ENCODE peak calls at places on chromosomes 3 and 15, in nine cellular contexts. One of them, this sample, is unnamed.

GRCh38 chr15:101001796-101002195 is 82.6 kb downstream of the LRRK1 start:
- DNase-seq in stimulated activated CD4-positive, alpha-beta T cell treated with anti-CD3 and anti-CD28 coated beads, Interleukin-4, amount 100 ng/mL, for 24 hours: no peak
- DNase-seq in NCI-H1694 treated with DMSO at 0.1 percent for 48 hours: no peak
- DNase-seq in smooth muscle cell of the brain vasculature: no peak
- DNase-seq in astrocyte of the spinal cord: no peak
- DNase-seq in heart left ventricle: no peak
- DNase-seq in HCEC 1CT: no peak
- DNase-seq in RPMI8226: no peak
- DNase-seq in CD8-positive, alpha-beta T cell: no peak
- DNase-seq in this sample: no peak

GRCh38 chr3:42665050-42665878 is 11.8 kb downstream of the ZBTB47 start:
- DNase-seq in heart left ventricle: no peak
- DNase-seq in stimulated activated CD4-positive, alpha-beta T cell treated with anti-CD3 and anti-CD28 coated beads, Interleukin-4, amount 100 ng/mL, for 24 hours: no peak
- DNase-seq in HCEC 1CT: no peak
- DNase-seq in RPMI8226: no peak
- DNase-seq in NCI-H1694 treated with DMSO at 0.1 percent for 48 hours: no peak
- DNase-seq in astrocyte of the spinal cord: no peak
- DNase-seq in CD8-positive, alpha-beta T cell: no peak
- DNase-seq in smooth muscle cell of the brain vasculature: no peak
- DNase-seq in this sample: no peak

GRCh38 chr3:98602078-98602678 is 8.8 kb upstream of the CPOX start:
- DNase-seq in stimulated activated CD4-positive, alpha-beta T cell treated with anti-CD3 and anti-CD28 coated beads, Interleukin-4, amount 100 ng/mL, for 24 hours: peak; percentile 22
- DNase-seq in RPMI8226: peak; percentile 71
- DNase-seq in CD8-positive, alpha-beta T cell: no peak
- DNase-seq in heart left ventricle: no peak
- DNase-seq in HCEC 1CT: peak; percentile 79
- DNase-seq in astrocyte of the spinal cord: peak; percentile 76
- DNase-seq in smooth muscle cell of the brain vasculature: no peak
- DNase-seq in NCI-H1694 treated with DMSO at 0.1 percent for 48 hours: peak; percentile 81
- DNase-seq in this sample: peak; percentile 76

GRCh38 chr3:40237892-40238571 is 71.5 kb upstream of the EIF1B start:
- DNase-seq in stimulated activated CD4-positive, alpha-beta T cell treated with anti-CD3 and anti-CD28 coated beads, Interleukin-4, amount 100 ng/mL, for 24 hours: no peak
- DNase-seq in CD8-positive, alpha-beta T cell: no peak
- DNase-seq in smooth muscle cell of the brain vasculature: no peak
- DNase-seq in HCEC 1CT: peak; percentile 6
- DNase-seq in RPMI8226: no peak
- DNase-seq in astrocyte of the spinal cord: no peak
- DNase-seq in heart left ventricle: peak; percentile 51
- DNase-seq in NCI-H1694 treated with DMSO at 0.1 percent for 48 hours: no peak
- DNase-seq in this sample: peak; percentile 2

GRCh38 chr3:126551839-126552687 is 6.7 kb downstream of the C3orf22 start:
- DNase-seq in astrocyte of the spinal cord: no peak
- DNase-seq in smooth muscle cell of the brain vasculature: no peak
- DNase-seq in RPMI8226: no peak
- DNase-seq in heart left ventricle: no peak
- DNase-seq in NCI-H1694 treated with DMSO at 0.1 percent for 48 hours: no peak
- DNase-seq in HCEC 1CT: no peak
- DNase-seq in CD8-positive, alpha-beta T cell: no peak
- DNase-seq in stimulated activated CD4-positive, alpha-beta T cell treated with anti-CD3 and anti-CD28 coated beads, Interleukin-4, amount 100 ng/mL, for 24 hours: peak; percentile 1
- DNase-seq in this sample: no peak

GRCh38 chr3:22263042-22263441 is 512.0 kb upstream of the ZNF385D start:
- DNase-seq in stimulated activated CD4-positive, alpha-beta T cell treated with anti-CD3 and anti-CD28 coated beads, Interleukin-4, amount 100 ng/mL, for 24 hours: no peak
- DNase-seq in HCEC 1CT: no peak
- DNase-seq in astrocyte of the spinal cord: peak; percentile 52
- DNase-seq in RPMI8226: no peak
- DNase-seq in heart left ventricle: no peak
- DNase-seq in NCI-H1694 treated with DMSO at 0.1 percent for 48 hours: no peak
- DNase-seq in smooth muscle cell of the brain vasculature: no peak
- DNase-seq in CD8-positive, alpha-beta T cell: no peak
- DNase-seq in this sample: peak; percentile 19

GRCh38 chr3:74847093-74847492 is 232.6 kb upstream of the CNTN3 start:
- DNase-seq in RPMI8226: no peak
- DNase-seq in stimulated activated CD4-positive, alpha-beta T cell treated with anti-CD3 and anti-CD28 coated beads, Interleukin-4, amount 100 ng/mL, for 24 hours: no peak
- DNase-seq in heart left ventricle: no peak
- DNase-seq in HCEC 1CT: no peak
- DNase-seq in smooth muscle cell of the brain vasculature: no peak
- DNase-seq in astrocyte of the spinal cord: no peak
- DNase-seq in CD8-positive, alpha-beta T cell: no peak
- DNase-seq in NCI-H1694 treated with DMSO at 0.1 percent for 48 hours: no peak
- DNase-seq in this sample: no peak

GRCh38 chr15:96325579-96326331 is 4.7 kb upstream of the NR2F2 start:
- DNase-seq in CD8-positive, alpha-beta T cell: no peak
- DNase-seq in stimulated activated CD4-positive, alpha-beta T cell treated with anti-CD3 and anti-CD28 coated beads, Interleukin-4, amount 100 ng/mL, for 24 hours: no peak
- DNase-seq in astrocyte of the spinal cord: peak; percentile 77
- DNase-seq in RPMI8226: no peak
- DNase-seq in heart left ventricle: no peak
- DNase-seq in HCEC 1CT: peak; percentile 57
- DNase-seq in NCI-H1694 treated with DMSO at 0.1 percent for 48 hours: no peak
- DNase-seq in smooth muscle cell of the brain vasculature: no peak
- DNase-seq in this sample: peak; percentile 70

GRCh38 chr15:75720297-75720696 is 7.6 kb upstream of the CSPG4 start:
- DNase-seq in NCI-H1694 treated with DMSO at 0.1 percent for 48 hours: no peak
- DNase-seq in heart left ventricle: no peak
- DNase-seq in smooth muscle cell of the brain vasculature: no peak
- DNase-seq in RPMI8226: no peak
- DNase-seq in stimulated activated CD4-positive, alpha-beta T cell treated with anti-CD3 and anti-CD28 coated beads, Interleukin-4, amount 100 ng/mL, for 24 hours: no peak
- DNase-seq in CD8-positive, alpha-beta T cell: no peak
- DNase-seq in HCEC 1CT: no peak
- DNase-seq in astrocyte of the spinal cord: no peak
- DNase-seq in this sample: no peak

GRCh38 chr3:39383190-39383912 is at the start of gene SLC25A38:
- DNase-seq in RPMI8226: peak; percentile 92
- DNase-seq in HCEC 1CT: peak; percentile 85
- DNase-seq in CD8-positive, alpha-beta T cell: peak; percentile 67
- DNase-seq in astrocyte of the spinal cord: peak; percentile 91
- DNase-seq in heart left ventricle: peak; percentile 82
- DNase-seq in NCI-H1694 treated with DMSO at 0.1 percent for 48 hours: no peak
- DNase-seq in smooth muscle cell of the brain vasculature: peak; percentile 63
- DNase-seq in stimulated activated CD4-positive, alpha-beta T cell treated with anti-CD3 and anti-CD28 coated beads, Interleukin-4, amount 100 ng/mL, for 24 hours: peak; percentile 84
- DNase-seq in this sample: peak; percentile 85

GRCh38 chr15:51190424-51191068 is 95.8 kb upstream of the TNFAIP8L3 start:
- DNase-seq in CD8-positive, alpha-beta T cell: no peak
- DNase-seq in smooth muscle cell of the brain vasculature: no peak
- DNase-seq in HCEC 1CT: no peak
- DNase-seq in astrocyte of the spinal cord: no peak
- DNase-seq in stimulated activated CD4-positive, alpha-beta T cell treated with anti-CD3 and anti-CD28 coated beads, Interleukin-4, amount 100 ng/mL, for 24 hours: no peak
- DNase-seq in heart left ventricle: peak; percentile 62
- DNase-seq in NCI-H1694 treated with DMSO at 0.1 percent for 48 hours: no peak
- DNase-seq in RPMI8226: no peak
- DNase-seq in this sample: no peak

GRCh38 chr15:96321422-96322391 is 8.8 kb upstream of the NR2F2 start:
- DNase-seq in heart left ventricle: peak; percentile 40
- DNase-seq in astrocyte of the spinal cord: peak; percentile 48
- DNase-seq in NCI-H1694 treated with DMSO at 0.1 percent for 48 hours: no peak
- DNase-seq in smooth muscle cell of the brain vasculature: no peak
- DNase-seq in RPMI8226: no peak
- DNase-seq in stimulated activated CD4-positive, alpha-beta T cell treated with anti-CD3 and anti-CD28 coated beads, Interleukin-4, amount 100 ng/mL, for 24 hours: no peak
- DNase-seq in HCEC 1CT: peak; percentile 34
- DNase-seq in CD8-positive, alpha-beta T cell: no peak
- DNase-seq in this sample: peak; percentile 11

GRCh38 chr3:48367201-48367600 is 4.8 kb upstream of the FBXW12 start:
- DNase-seq in CD8-positive, alpha-beta T cell: no peak
- DNase-seq in astrocyte of the spinal cord: no peak
- DNase-seq in NCI-H1694 treated with DMSO at 0.1 percent for 48 hours: peak; percentile 53
- DNase-seq in stimulated activated CD4-positive, alpha-beta T cell treated with anti-CD3 and anti-CD28 coated beads, Interleukin-4, amount 100 ng/mL, for 24 hours: no peak
- DNase-seq in smooth muscle cell of the brain vasculature: no peak
- DNase-seq in RPMI8226: peak; percentile 82
- DNase-seq in HCEC 1CT: no peak
- DNase-seq in heart left ventricle: no peak
- DNase-seq in this sample: no peak

GRCh38 chr3:186467969-186468368 is 76.2 kb downstream of the CRYGS start:
- DNase-seq in stimulated activated CD4-positive, alpha-beta T cell treated with anti-CD3 and anti-CD28 coated beads, Interleukin-4, amount 100 ng/mL, for 24 hours: no peak
- DNase-seq in heart left ventricle: no peak
- DNase-seq in CD8-positive, alpha-beta T cell: no peak
- DNase-seq in astrocyte of the spinal cord: no peak
- DNase-seq in smooth muscle cell of the brain vasculature: no peak
- DNase-seq in NCI-H1694 treated with DMSO at 0.1 percent for 48 hours: no peak
- DNase-seq in RPMI8226: no peak
- DNase-seq in HCEC 1CT: no peak
- DNase-seq in this sample: no peak

GRCh38 chr3:192108820-192109219 is 618.5 kb downstream of the FGF12 start:
- DNase-seq in heart left ventricle: no peak
- DNase-seq in stimulated activated CD4-positive, alpha-beta T cell treated with anti-CD3 and anti-CD28 coated beads, Interleukin-4, amount 100 ng/mL, for 24 hours: no peak
- DNase-seq in astrocyte of the spinal cord: no peak
- DNase-seq in RPMI8226: no peak
- DNase-seq in HCEC 1CT: no peak
- DNase-seq in NCI-H1694 treated with DMSO at 0.1 percent for 48 hours: no peak
- DNase-seq in smooth muscle cell of the brain vasculature: no peak
- DNase-seq in CD8-positive, alpha-beta T cell: no peak
- DNase-seq in this sample: no peak

GRCh38 chr3:105440113-105440512 is 73.4 kb downstream of the ALCAM start:
- DNase-seq in CD8-positive, alpha-beta T cell: no peak
- DNase-seq in astrocyte of the spinal cord: no peak
- DNase-seq in heart left ventricle: no peak
- DNase-seq in RPMI8226: no peak
- DNase-seq in NCI-H1694 treated with DMSO at 0.1 percent for 48 hours: no peak
- DNase-seq in stimulated activated CD4-positive, alpha-beta T cell treated with anti-CD3 and anti-CD28 coated beads, Interleukin-4, amount 100 ng/mL, for 24 hours: no peak
- DNase-seq in smooth muscle cell of the brain vasculature: no peak
- DNase-seq in HCEC 1CT: no peak
- DNase-seq in this sample: no peak

GRCh38 chr15:80662129-80662528 is 33.0 kb upstream of the ABHD17C start:
- DNase-seq in HCEC 1CT: peak; percentile 14
- DNase-seq in astrocyte of the spinal cord: no peak
- DNase-seq in heart left ventricle: no peak
- DNase-seq in RPMI8226: peak; percentile 32
- DNase-seq in CD8-positive, alpha-beta T cell: no peak
- DNase-seq in smooth muscle cell of the brain vasculature: no peak
- DNase-seq in NCI-H1694 treated with DMSO at 0.1 percent for 48 hours: no peak
- DNase-seq in stimulated activated CD4-positive, alpha-beta T cell treated with anti-CD3 and anti-CD28 coated beads, Interleukin-4, amount 100 ng/mL, for 24 hours: no peak
- DNase-seq in this sample: no peak

GRCh38 chr3:196513697-196514349 is 1.3 kb downstream of the SMCO1 start:
- DNase-seq in CD8-positive, alpha-beta T cell: no peak
- DNase-seq in astrocyte of the spinal cord: no peak
- DNase-seq in RPMI8226: no peak
- DNase-seq in NCI-H1694 treated with DMSO at 0.1 percent for 48 hours: no peak
- DNase-seq in smooth muscle cell of the brain vasculature: no peak
- DNase-seq in stimulated activated CD4-positive, alpha-beta T cell treated with anti-CD3 and anti-CD28 coated beads, Interleukin-4, amount 100 ng/mL, for 24 hours: no peak
- DNase-seq in heart left ventricle: no peak
- DNase-seq in HCEC 1CT: peak; percentile 63
- DNase-seq in this sample: peak; percentile 64

GRCh38 chr15:95365615-95366107 is 964.8 kb upstream of the NR2F2 start:
- DNase-seq in CD8-positive, alpha-beta T cell: no peak
- DNase-seq in RPMI8226: no peak
- DNase-seq in stimulated activated CD4-positive, alpha-beta T cell treated with anti-CD3 and anti-CD28 coated beads, Interleukin-4, amount 100 ng/mL, for 24 hours: no peak
- DNase-seq in HCEC 1CT: no peak
- DNase-seq in astrocyte of the spinal cord: peak; percentile 77
- DNase-seq in NCI-H1694 treated with DMSO at 0.1 percent for 48 hours: no peak
- DNase-seq in smooth muscle cell of the brain vasculature: peak; percentile 50
- DNase-seq in heart left ventricle: peak; percentile 29
- DNase-seq in this sample: peak; percentile 83

GRCh38 chr3:143224731-143225130 is 105.2 kb downstream of the CHST2 start:
- DNase-seq in HCEC 1CT: no peak
- DNase-seq in smooth muscle cell of the brain vasculature: no peak
- DNase-seq in astrocyte of the spinal cord: no peak
- DNase-seq in heart left ventricle: no peak
- DNase-seq in stimulated activated CD4-positive, alpha-beta T cell treated with anti-CD3 and anti-CD28 coated beads, Interleukin-4, amount 100 ng/mL, for 24 hours: no peak
- DNase-seq in CD8-positive, alpha-beta T cell: no peak
- DNase-seq in NCI-H1694 treated with DMSO at 0.1 percent for 48 hours: no peak
- DNase-seq in RPMI8226: no peak
- DNase-seq in this sample: no peak

GRCh38 chr3:111570404-111571030 is 24.6 kb downstream of the ZBED2 start:
- DNase-seq in heart left ventricle: no peak
- DNase-seq in astrocyte of the spinal cord: no peak
- DNase-seq in RPMI8226: no peak
- DNase-seq in CD8-positive, alpha-beta T cell: no peak
- DNase-seq in HCEC 1CT: no peak
- DNase-seq in stimulated activated CD4-positive, alpha-beta T cell treated with anti-CD3 and anti-CD28 coated beads, Interleukin-4, amount 100 ng/mL, for 24 hours: no peak
- DNase-seq in NCI-H1694 treated with DMSO at 0.1 percent for 48 hours: no peak
- DNase-seq in smooth muscle cell of the brain vasculature: no peak
- DNase-seq in this sample: no peak

GRCh38 chr3:10551821-10552630 is 46.6 kb upstream of the ATP2B2 start:
- DNase-seq in NCI-H1694 treated with DMSO at 0.1 percent for 48 hours: no peak
- DNase-seq in heart left ventricle: no peak
- DNase-seq in CD8-positive, alpha-beta T cell: peak; percentile 76
- DNase-seq in stimulated activated CD4-positive, alpha-beta T cell treated with anti-CD3 and anti-CD28 coated beads, Interleukin-4, amount 100 ng/mL, for 24 hours: peak; percentile 88
- DNase-seq in RPMI8226: peak; percentile 53
- DNase-seq in HCEC 1CT: peak; percentile 11
- DNase-seq in astrocyte of the spinal cord: peak; percentile 51
- DNase-seq in smooth muscle cell of the brain vasculature: peak; percentile 6
- DNase-seq in this sample: peak; percentile 19

GRCh38 chr3:129068291-129068886 is 7.8 kb downstream of the GP9 start:
- DNase-seq in CD8-positive, alpha-beta T cell: no peak
- DNase-seq in RPMI8226: no peak
- DNase-seq in NCI-H1694 treated with DMSO at 0.1 percent for 48 hours: no peak
- DNase-seq in stimulated activated CD4-positive, alpha-beta T cell treated with anti-CD3 and anti-CD28 coated beads, Interleukin-4, amount 100 ng/mL, for 24 hours: no peak
- DNase-seq in smooth muscle cell of the brain vasculature: no peak
- DNase-seq in HCEC 1CT: no peak
- DNase-seq in astrocyte of the spinal cord: no peak
- DNase-seq in heart left ventricle: no peak
- DNase-seq in this sample: no peak

GRCh38 chr3:177613901-177614300 is 416.6 kb upstream of the TBL1XR1 start:
- DNase-seq in stimulated activated CD4-positive, alpha-beta T cell treated with anti-CD3 and anti-CD28 coated beads, Interleukin-4, amount 100 ng/mL, for 24 hours: no peak
- DNase-seq in NCI-H1694 treated with DMSO at 0.1 percent for 48 hours: no peak
- DNase-seq in HCEC 1CT: no peak
- DNase-seq in heart left ventricle: no peak
- DNase-seq in CD8-positive, alpha-beta T cell: no peak
- DNase-seq in RPMI8226: no peak
- DNase-seq in smooth muscle cell of the brain vasculature: no peak
- DNase-seq in astrocyte of the spinal cord: no peak
- DNase-seq in this sample: no peak

GRCh38 chr3:194103475-194103874 is 32.5 kb upstream of the HES1 start:
- DNase-seq in HCEC 1CT: no peak
- DNase-seq in smooth muscle cell of the brain vasculature: no peak
- DNase-seq in NCI-H1694 treated with DMSO at 0.1 percent for 48 hours: no peak
- DNase-seq in astrocyte of the spinal cord: no peak
- DNase-seq in RPMI8226: peak; percentile 70
- DNase-seq in heart left ventricle: no peak
- DNase-seq in stimulated activated CD4-positive, alpha-beta T cell treated with anti-CD3 and anti-CD28 coated beads, Interleukin-4, amount 100 ng/mL, for 24 hours: peak; percentile 30
- DNase-seq in CD8-positive, alpha-beta T cell: peak; percentile 13
- DNase-seq in this sample: no peak